ENCODE peak calls at places on chromosomes 1 and 21, in six cellular contexts. L is CD8-positive, alpha-beta T cell; Y is IMR-90; H is tibial artery; Z is thoracic aorta; K is PC-3. W is an unnamed sample.
A peak's percentile ranks its signal among the peaks of the same experiment; 100 is the strongest.

GRCh38 chr1:90127288-90127953 is 132.5 kb downstream of the ZNF326 start:
- DNase-seq in Y (no peak), L (no peak), H (no peak), K (no peak), Z (no peak), W (no peak)

GRCh38 chr1:163263818-163264217 is 57.9 kb upstream of the NUF2 start:
- DNase-seq in H (no peak), Z (no peak), K (no peak), L (no peak), Y (no peak), W (no peak)

GRCh38 chr1:91011726-91012125 is 10.1 kb downstream of the ZNF644 start:
- DNase-seq in K (peak; percentile 26), H (no peak), Y (peak; percentile 68), Z (no peak), L (no peak), W (no peak)

GRCh38 chr1:25973610-25974355 is 24.1 kb downstream of the PAFAH2 start:
- DNase-seq in Y (no peak), Z (no peak), L (no peak), H (no peak), K (no peak), W (no peak)

GRCh38 chr1:3992103-3992556 is 92.1 kb upstream of the C1orf174 start:
- DNase-seq in Y (peak; percentile 1), L (no peak), Z (no peak), H (no peak), K (no peak), W (no peak)

GRCh38 chr21:32940079-32941014 is 85.4 kb upstream of the OLIG2 start:
- DNase-seq in L (peak; percentile 34), K (peak; percentile 69), Y (peak; percentile 43), Z (no peak), H (no peak), W (peak; percentile 46)

GRCh38 chr1:81760487-81761097 is 40.1 kb upstream of the ADGRL2 start:
- DNase-seq in H (no peak), L (no peak), K (peak; percentile 46), Y (peak; percentile 45), Z (no peak), W (no peak)

GRCh38 chr1:31264790-31265386 is 25.2 kb upstream of the NKAIN1 start:
- DNase-seq in H (no peak), Y (no peak), K (no peak), Z (no peak), L (no peak), W (no peak)

GRCh38 chr21:26769613-26770188 is 75.5 kb downstream of the ADAMTS1 start:
- DNase-seq in K (peak; percentile 63), L (no peak), H (no peak), Z (no peak), Y (peak; percentile 73), W (peak; percentile 2)

GRCh38 chr1:46798820-46799219 is at the start of gene CYP4B1:
- DNase-seq in Z (no peak), K (no peak), H (peak; percentile 81), L (no peak), Y (no peak), W (no peak)

DNA sequence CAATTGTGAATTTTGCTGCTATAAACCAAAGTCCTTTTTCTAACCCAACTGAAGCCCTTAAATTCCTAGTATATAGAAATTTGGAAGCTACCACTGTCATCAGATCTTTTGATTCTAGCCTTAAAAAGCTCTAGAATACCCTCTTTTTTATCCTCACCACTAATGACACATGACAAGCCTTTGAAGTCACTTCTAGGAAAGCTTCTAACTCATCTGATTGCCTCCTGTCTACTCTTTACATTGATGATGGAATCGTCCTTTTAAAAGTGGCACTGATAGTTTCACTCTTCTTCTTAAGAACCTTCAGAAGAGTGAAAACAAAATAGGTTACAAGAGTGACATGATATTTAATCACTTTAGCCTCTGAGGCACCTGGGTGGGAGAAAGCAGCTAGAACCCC is 104.4 kb upstream of the DPH5 start:
- DNase-seq in Z (no peak), Y (no peak), L (no peak), H (no peak), K (no peak), W (peak; percentile 26)
- H3K4me1 ChIP-seq in Z (no peaks in the 10 kb centered on the region), Y (no peaks in the 10 kb centered on the region), L (peaks cover 57% of the 10 kb centered on the region), H (no peaks in the 10 kb centered on the region), K (peaks cover 29% of the 10 kb centered on the region), W (peaks cover 61% of the 10 kb centered on the region)

DNA sequence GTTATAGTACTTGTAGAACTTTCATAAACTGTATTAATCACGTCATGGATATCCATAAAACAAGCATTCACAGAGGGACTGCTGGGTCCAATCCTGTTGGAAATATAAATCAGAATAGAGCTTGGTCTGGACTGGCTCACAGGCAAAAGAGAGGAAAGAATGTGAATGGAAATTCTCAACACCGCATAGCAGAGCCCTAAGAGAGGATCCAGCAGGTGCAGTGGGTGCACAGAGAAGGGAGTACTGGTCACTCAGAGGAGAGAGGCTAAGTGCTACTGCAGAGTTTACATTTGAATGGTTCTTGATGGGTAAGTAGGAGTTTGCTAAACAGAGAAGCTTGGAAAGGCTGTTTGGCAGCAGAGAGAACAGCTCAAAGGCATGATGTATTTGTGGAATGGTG is 231.7 kb downstream of the PAPPA2 start:
- DNase-seq in Y (no peak), K (no peak), H (no peak), Z (no peak), L (no peak), W (no peak)
- H3K27ac ChIP-seq in Y (no peak overlapping the region), K (no peak overlapping the region), H (no peak overlapping the region), Z (no peak overlapping the region), L (no peak overlapping the region), W (no peak overlapping the region)

GRCh38 chr1:71019248-71019647 is 28.4 kb downstream of the PTGER3 start:
- DNase-seq in Z (no peak), L (no peak), H (no peak), K (no peak), Y (no peak), W (no peak)
- H3K4me3 ChIP-seq in Z (no peak overlapping the region), L (no peak overlapping the region), H (no peak overlapping the region), K (no peak overlapping the region), Y (no peak overlapping the region), W (no peak overlapping the region)

GRCh38 chr1:6870571-6870970 is 85.3 kb downstream of the CAMTA1 start:
- DNase-seq in H (no peak), L (no peak), K (no peak), Z (no peak), Y (peak; percentile 53), W (no peak)
- H3K4me1 ChIP-seq in H (no peaks in the 10 kb centered on the region), L (no peaks in the 10 kb centered on the region), K (no peaks in the 10 kb centered on the region), Z (peaks cover 42% of the 10 kb centered on the region), Y (peaks cover 22% of the 10 kb centered on the region), W (no peaks in the 10 kb centered on the region)

DNA sequence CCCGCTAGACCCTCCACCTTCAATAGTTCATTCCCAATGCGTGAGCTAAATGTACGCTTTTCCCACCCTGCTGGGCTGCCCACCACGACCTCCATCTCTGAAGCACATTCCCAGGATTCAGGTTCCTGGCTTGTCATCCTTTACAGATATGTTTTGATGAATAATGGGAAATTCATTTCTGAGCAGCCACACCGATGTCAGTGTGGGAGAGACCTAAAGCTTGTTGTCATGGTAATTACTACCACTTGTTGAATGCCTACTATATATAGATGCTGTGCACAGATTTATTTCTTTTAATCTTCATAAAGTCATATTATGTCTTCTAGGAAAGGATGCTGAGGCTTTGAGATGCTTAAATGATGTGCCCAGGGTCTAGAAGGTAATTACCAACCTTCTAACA is 8.0 kb downstream of the RCSD1 start:
- DNase-seq in Z (no peak), H (no peak), Y (no peak), L (no peak), K (no peak), W (no peak)
- H3K27ac ChIP-seq in Z (no peak overlapping the region), H (no peak overlapping the region), Y (no peak overlapping the region), L (no peak overlapping the region), K (no peak overlapping the region), W (peak overlapping the region; percentile 43)

GRCh38 chr1:179824265-179824664 is 53.3 kb downstream of the TOR1AIP2 start:
- DNase-seq in Z (no peak), K (no peak), H (no peak), Y (no peak), L (no peak), W (no peak)
- H3K4me3 ChIP-seq in Z (no peak overlapping the region), K (no peak overlapping the region), H (no peak overlapping the region), Y (no peak overlapping the region), L (no peak overlapping the region), W (no peak overlapping the region)

DNA sequence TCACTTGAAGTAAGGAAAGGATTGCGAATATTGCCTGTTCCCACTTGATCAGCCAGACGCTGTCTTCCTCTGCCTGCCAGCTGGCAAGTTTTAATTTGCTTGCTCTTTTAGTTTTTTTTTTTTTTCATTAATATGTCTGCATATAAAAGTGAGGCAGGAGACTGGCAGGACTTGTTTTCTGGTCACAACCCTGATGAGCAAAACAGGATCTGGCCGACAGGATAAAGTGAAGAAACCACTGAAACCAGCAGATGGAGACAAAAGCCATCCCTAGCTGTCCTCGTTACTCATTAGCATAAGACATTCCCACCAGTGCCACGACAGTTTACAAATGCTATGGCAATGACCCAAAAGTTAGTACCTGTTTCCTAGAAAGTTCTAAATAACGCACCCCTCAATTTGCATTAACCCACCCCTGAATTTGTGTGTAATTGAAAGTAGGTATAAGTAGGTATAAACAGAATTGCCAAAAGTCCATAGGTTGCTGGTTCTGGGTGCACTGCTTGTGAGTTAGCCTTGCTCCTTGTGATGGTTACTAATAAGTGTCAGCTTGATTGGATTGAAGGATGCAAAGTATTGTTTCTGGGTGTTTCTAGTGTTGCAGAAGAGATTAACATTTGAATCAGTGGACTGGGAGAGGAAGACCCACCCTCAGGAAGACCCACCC is 60.8 kb downstream of the ZNF684 start:
- DNase-seq in Z (no peak), K (peak; percentile 64), Y (peak; percentile 17), L (no peak), H (no peak), W (no peak)
- H3K4me1 ChIP-seq in Z (no peaks in the 10 kb centered on the region), K (no peaks in the 10 kb centered on the region), Y (no peaks in the 10 kb centered on the region), L (no peaks in the 10 kb centered on the region), H (no peaks in the 10 kb centered on the region), W (no peaks in the 10 kb centered on the region)

GRCh38 chr21:30249936-30250335 is 32.8 kb downstream of the KRTAP24-1 start:
- DNase-seq in K (no peak), L (no peak), Y (no peak), H (no peak), Z (no peak), W (no peak)
- H3K27ac ChIP-seq in K (no peak overlapping the region), L (no peak overlapping the region), Y (no peak overlapping the region), H (no peak overlapping the region), Z (no peak overlapping the region), W (no peak overlapping the region)

DNA sequence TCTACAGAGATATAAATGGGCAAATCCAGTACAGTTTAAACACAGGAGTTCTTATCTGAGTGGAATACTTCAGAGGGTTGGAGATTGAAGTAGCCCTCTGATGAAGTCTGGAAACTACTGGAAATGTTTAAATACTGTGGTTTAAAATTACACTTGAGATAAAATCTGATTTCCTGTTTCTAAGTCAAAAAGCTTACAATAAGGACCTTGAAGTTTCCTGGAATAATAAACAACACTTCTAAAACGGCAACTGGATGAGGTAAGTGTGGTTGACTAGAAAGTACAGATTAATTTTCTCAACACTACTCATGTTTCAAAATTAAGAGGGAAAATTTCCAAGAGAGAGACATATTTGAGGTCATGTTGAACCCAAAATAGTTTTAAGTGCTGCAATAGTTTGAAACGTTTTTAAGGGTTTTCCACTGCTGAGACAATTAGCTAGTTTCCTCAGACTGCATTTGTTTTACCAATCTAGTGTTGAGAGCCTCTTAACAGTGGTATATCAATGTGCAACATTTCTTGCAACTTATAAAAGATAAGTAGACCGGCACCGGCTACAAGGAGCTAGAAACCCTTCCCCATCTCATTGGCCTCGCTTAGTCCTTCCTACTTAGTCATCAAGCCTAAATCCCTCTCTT is 27.4 kb downstream of the KCNA3 start:
- DNase-seq in K (no peak), Y (peak; percentile 78), H (no peak), Z (no peak), L (no peak), W (peak; percentile 54)
- H3K4me3 ChIP-seq in K (no peak overlapping the region), Y (no peak overlapping the region), H (no peak overlapping the region), Z (no peak overlapping the region), L (no peak overlapping the region), W (no peak overlapping the region)

GRCh38 chr1:55716610-55717009 is 501.4 kb upstream of the USP24 start:
- DNase-seq in K (no peak), H (no peak), Y (peak; percentile 78), L (no peak), Z (no peak), W (no peak)
- H3K4me1 ChIP-seq in K (peaks cover 36% of the 10 kb centered on the region), H (no peaks in the 10 kb centered on the region), Y (peaks cover 36% of the 10 kb centered on the region), L (no peaks in the 10 kb centered on the region), Z (peaks cover 15% of the 10 kb centered on the region), W (no peaks in the 10 kb centered on the region)